ENCODE peak calls at places on chromosomes 13 and 19, in six cellular contexts. A is fibroblast of lung, C is endothelial cell of umbilical vein, S is PC-3, D is HCT116, R is neural progenitor cell. Q is an unnamed sample.

GRCh38 chr19:29323972-29324680 is 111.2 kb upstream of the UQCRFS1 start:
- DNase-seq in A (no peak), S (no peak), R (no peak), D (no peak), C (no peak), Q (no peak)

GRCh38 chr19:49685845-49686332 is 3.5 kb upstream of the ADM5 start:
- DNase-seq in C (no peak), D (no peak), A (no peak), R (no peak), S (no peak), Q (no peak)

GRCh38 chr19:10805758-10806247 is 30.2 kb downstream of the TMED1 start:
- DNase-seq in A (no peak), C (no peak), R (no peak), S (no peak), D (no peak), Q (no peak)

GRCh38 chr19:13018037-13018914 is 23.0 kb downstream of the NFIX start:
- DNase-seq in D (no peak), S (peak), R (peak), A (peak), C (peak), Q (no peak)

GRCh38 chr13:37700887-37701286 is 102.3 kb upstream of the POSTN start:
- DNase-seq in A (peak), D (no peak), R (no peak), C (peak), S (no peak), Q (no peak)

GRCh38 chr13:91056746-91057145 is 290.7 kb upstream of the MIR17HG start:
- DNase-seq in S (no peak), R (no peak), D (no peak), C (no peak), A (no peak), Q (peak)

GRCh38 chr13:53123536-53123935 is 94.9 kb downstream of the OLFM4 start:
- DNase-seq in D (no peak), C (no peak), R (no peak), A (no peak), S (no peak), Q (no peak)

GRCh38 chr13:20714563-20715339 is 11.3 kb downstream of the IL17D start:
- DNase-seq in C (peak), R (no peak), S (no peak), A (peak), D (no peak), Q (no peak)

GRCh38 chr13:110431425-110431824 is 124.3 kb downstream of the COL4A2 start:
- DNase-seq in D (no peak), R (no peak), A (no peak), C (no peak), S (no peak), Q (no peak)

GRCh38 chr19:47593860-47594259 is 15.1 kb upstream of the BICRA start:
- DNase-seq in C (no peak), D (no peak), S (no peak), A (no peak), R (no peak), Q (no peak)

GRCh38 chr19:48194041-48194871 is 23.8 kb downstream of the ZSWIM9 start:
- DNase-seq in S (no peak), C (no peak), A (no peak), D (no peak), R (peak), Q (no peak)

GRCh38 chr13:49560270-49561063 is 24.9 kb downstream of the RCBTB1 start:
- DNase-seq in D (no peak), S (peak), C (no peak), R (peak), A (peak), Q (no peak)

GRCh38 chr13:27176772-27177171 is 5.2 kb upstream of the USP12 start:
- DNase-seq in R (no peak), S (no peak), A (no peak), C (no peak), D (no peak), Q (no peak)

GRCh38 chr13:70043685-70044084 is 63.9 kb upstream of the ATXN8OS start:
- DNase-seq in C (no peak), R (no peak), A (peak), S (peak), D (no peak), Q (no peak)

GRCh38 chr13:29503041-29503837 is 92.2 kb downstream of the SLC7A1 start:
- DNase-seq in R (peak), D (no peak), C (peak), S (no peak), A (peak), Q (no peak)

GRCh38 chr19:3285647-3286176 is 61.3 kb downstream of the CELF5 start:
- DNase-seq in S (no peak), A (peak), R (no peak), D (no peak), C (no peak), Q (no peak)

GRCh38 chr19:58330458-58330857 is 3.7 kb downstream of the ZSCAN22 start:
- DNase-seq in R (no peak), A (peak), S (peak), C (peak), D (no peak), Q (no peak)

GRCh38 chr19:27676877-27677276 is 1536.1 kb downstream of the UQCRFS1 start:
- DNase-seq in S (no peak), R (no peak), A (no peak), D (no peak), C (no peak), Q (no peak)

GRCh38 chr19:7862413-7862951 is 11.7 kb downstream of the PRR36 start:
- DNase-seq in C (peak), R (peak), S (no peak), D (peak), A (peak), Q (peak)

GRCh38 chr19:55472463-55472862 is 4.0 kb upstream of the ZNF628 start:
- DNase-seq in A (peak), S (peak), C (no peak), R (no peak), D (peak), Q (no peak)

GRCh38 chr13:75357576-75358295 is 124.2 kb downstream of the TBC1D4 start:
- DNase-seq in C (peak), A (peak), D (peak), S (peak), R (peak), Q (peak)

GRCh38 chr19:18368504-18369222 is 17.3 kb upstream of the GDF15 start:
- DNase-seq in C (no peak), S (no peak), D (no peak), R (peak), A (no peak), Q (no peak)

GRCh38 chr13:37457594-37457993 is 141.0 kb downstream of the POSTN start:
- DNase-seq in C (no peak), A (no peak), D (no peak), S (peak), R (no peak), Q (no peak)

GRCh38 chr13:49418206-49418605 is 25.7 kb downstream of the CAB39L start:
- DNase-seq in S (no peak), D (no peak), C (no peak), R (no peak), A (no peak), Q (no peak)

GRCh38 chr13:36288794-36289391 is 8.7 kb downstream of the CCDC169 start:
- DNase-seq in R (peak), S (peak), A (no peak), C (no peak), D (no peak), Q (no peak)

GRCh38 chr19:41876847-41877489 is at the start of gene CD79A:
- DNase-seq in C (no peak), A (no peak), R (no peak), S (no peak), D (no peak), Q (no peak)

GRCh38 chr13:79098603-79099002 is 307.5 kb downstream of the RBM26 start:
- DNase-seq in R (no peak), D (no peak), A (no peak), C (no peak), S (no peak), Q (no peak)

GRCh38 chr19:19042732-19043274 is 9.4 kb downstream of the ARMC6 start:
- DNase-seq in D (no peak), A (no peak), S (no peak), R (no peak), C (no peak), Q (no peak)

GRCh38 chr19:11204943-11205349 is 7.6 kb upstream of the KANK2 start:
- DNase-seq in D (no peak), R (no peak), C (no peak), S (peak), A (no peak), Q (no peak)

GRCh38 chr13:84844473-84844872 is 954.7 kb downstream of the SLITRK6 start:
- DNase-seq in A (peak), S (peak), D (peak), R (peak), C (no peak), Q (no peak)

GRCh38 chr13:23705578-23705977 is 135.4 kb downstream of the TNFRSF19 start:
- DNase-seq in C (no peak), R (no peak), D (no peak), S (no peak), A (peak), Q (no peak)

GRCh38 chr13:32246468-32246867 is 68.7 kb downstream of the ZAR1L start:
- DNase-seq in S (peak), D (peak), A (peak), R (peak), C (peak), Q (peak)

GRCh38 chr13:76848596-76848995 is 37.6 kb downstream of the KCTD12 start:
- DNase-seq in D (no peak), A (no peak), S (no peak), R (no peak), C (no peak), Q (no peak)

GRCh38 chr19:44762033-44762432 is 13.5 kb downstream of the BCL3 start:
- DNase-seq in A (no peak), R (no peak), C (no peak), S (no peak), D (no peak), Q (no peak)

GRCh38 chr19:33426621-33427475 is 53.3 kb downstream of the CEBPG start:
- DNase-seq in S (no peak), C (no peak), D (no peak), A (no peak), R (no peak), Q (no peak)

GRCh38 chr13:111338841-111339240 is 18.4 kb downstream of the TEX29 start:
- DNase-seq in S (no peak), R (no peak), A (no peak), C (no peak), D (no peak), Q (no peak)

DNA sequence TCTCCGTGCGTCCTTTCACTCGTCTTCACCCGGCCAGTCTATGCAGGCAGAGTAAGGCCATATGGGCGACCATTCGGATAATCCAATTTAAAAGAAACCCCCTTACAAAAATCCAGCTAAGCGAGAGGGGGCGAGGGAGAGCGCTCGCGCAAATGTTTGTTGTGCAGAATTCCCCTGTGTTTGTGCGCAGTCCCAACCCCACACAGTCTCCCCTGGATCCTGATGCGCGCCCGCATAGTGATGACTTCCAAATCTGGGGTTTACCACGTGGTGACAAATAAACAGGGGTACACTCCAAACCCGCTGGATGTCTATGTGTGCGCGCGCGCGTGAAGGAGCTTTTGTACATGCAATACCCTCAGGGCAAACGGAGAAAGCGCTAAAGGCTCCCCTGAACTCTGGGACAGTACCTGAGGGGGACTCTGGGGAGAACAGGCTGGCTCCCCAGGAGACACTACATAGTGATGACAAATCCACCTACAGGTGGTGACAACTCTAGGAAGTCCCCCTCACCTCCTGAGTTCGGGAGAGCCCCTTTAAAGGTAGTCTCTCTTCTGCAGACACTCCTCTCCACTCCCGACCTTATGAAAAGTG is 8.5 kb downstream of the SOX21 start:
- DNase-seq in R (peak), S (no peak), D (no peak), C (no peak), A (no peak), Q (no peak)
- TF ChIP-seq EZH2 in R (no peak), S (no peak), D (no peak), C (peak), A (peak), Q (no peak)

GRCh38 chr19:1853295-1854031 is 5.2 kb upstream of the REXO1 start:
- DNase-seq in D (peak), S (peak), C (peak), R (peak), A (peak), Q (peak)
- H3K4me2 ChIP-seq in D (peak), S (no peak), C (no peak), R (no peak), A (no peak), Q (peak)

GRCh38 chr19:40054632-40055031 is 1.4 kb downstream of the ZNF780B start:
- DNase-seq in S (no peak), D (no peak), C (no peak), A (no peak), R (no peak), Q (no peak)
- H3K9ac ChIP-seq in S (peak), D (no peak), C (no peak), A (no peak), R (no peak), Q (no peak)

GRCh38 chr13:113098163-113098732 is 7.3 kb upstream of the F7 start:
- DNase-seq in D (no peak), S (no peak), R (no peak), C (no peak), A (peak), Q (no peak)
- TF ChIP-seq EZH2 in D (no peak), S (no peak), R (no peak), C (no peak), A (no peak), Q (no peak)